ENCODE peak calls at places on chromosomes 2 and 18, in eight cellular contexts. N, R, A, Z, G, W, S and U are unnamed samples.
A peak's percentile ranks its signal among the peaks of the same experiment; 100 is the strongest.

GRCh38 chr2:66189598-66189997 is 245.3 kb upstream of the MEIS1 start:
- DNase-seq in G (no peak), Z (no peak), S (no peak), N (peak; percentile 9), R (no peak), A (no peak), W (no peak), U (no peak)

GRCh38 chr2:43228782-43229659 is 2.6 kb upstream of the ZFP36L2 start:
- DNase-seq in A (no peak), W (no peak), R (no peak), Z (no peak), G (no peak), S (peak; percentile 11), N (peak; percentile 30), U (no peak)

GRCh38 chr2:12674644-12675328 is 42.0 kb upstream of the TRIB2 start:
- DNase-seq in G (no peak), N (no peak), Z (no peak), S (no peak), A (no peak), W (no peak), R (no peak), U (no peak)

GRCh38 chr2:99698896-99699295 is 209.1 kb upstream of the REV1 start:
- DNase-seq in W (no peak), Z (no peak), N (peak; percentile 68), R (no peak), A (no peak), G (no peak), S (no peak), U (no peak)

GRCh38 chr2:11288431-11288830 is 56.0 kb downstream of the ROCK2 start:
- DNase-seq in W (no peak), Z (no peak), R (no peak), N (no peak), G (no peak), A (no peak), S (peak; percentile 36), U (no peak)

GRCh38 chr2:1051585-1051984 is 100.9 kb downstream of the SNTG2 start:
- DNase-seq in Z (no peak), N (no peak), S (no peak), W (no peak), G (no peak), A (no peak), R (no peak), U (no peak)

GRCh38 chr2:109710505-109711229 is 83.4 kb upstream of the RGPD5 start:
- DNase-seq in N (no peak), A (no peak), Z (no peak), G (no peak), W (no peak), R (no peak), S (no peak), U (peak; percentile 32)

GRCh38 chr2:193349642-193350041 is 1154.9 kb upstream of the TMEFF2 start:
- DNase-seq in G (no peak), A (no peak), S (no peak), Z (no peak), W (no peak), R (no peak), N (no peak), U (no peak)

GRCh38 chr2:212892193-212892592 is 259.2 kb downstream of the IKZF2 start:
- DNase-seq in Z (no peak), W (no peak), S (peak; percentile 60), N (peak; percentile 63), A (no peak), G (no peak), R (no peak), U (no peak)

GRCh38 chr2:108927936-108928659 is 60.9 kb downstream of the EDAR start:
- DNase-seq in W (peak; percentile 49), S (peak; percentile 51), Z (no peak), A (no peak), R (no peak), N (peak; percentile 79), G (no peak), U (no peak)

GRCh38 chr2:177078416-177078815 is 134.2 kb upstream of the HNRNPA3 start:
- DNase-seq in S (no peak), G (no peak), Z (no peak), W (no peak), A (peak; percentile 71), N (peak; percentile 73), R (no peak), U (peak; percentile 87)

GRCh38 chr2:169001116-169001815 is 29.9 kb downstream of the ABCB11 start:
- DNase-seq in G (no peak), Z (no peak), S (peak; percentile 88), W (no peak), A (no peak), R (no peak), N (no peak), U (no peak)

GRCh38 chr2:75667884-75668283 is 21.3 kb downstream of the MRPL19 start:
- DNase-seq in Z (no peak), G (no peak), R (no peak), N (no peak), A (no peak), S (no peak), W (no peak), U (no peak)

GRCh38 chr2:199629301-199629700 is 171.6 kb upstream of the SATB2 start:
- DNase-seq in R (no peak), S (no peak), Z (no peak), A (no peak), N (no peak), G (no peak), W (no peak), U (no peak)

GRCh38 chr2:183541766-183542165 is 417.5 kb downstream of the NUP35 start:
- DNase-seq in Z (no peak), R (no peak), S (no peak), N (peak; percentile 12), G (no peak), A (no peak), W (peak; percentile 74), U (no peak)

GRCh38 chr2:84931384-84931821 is 25.9 kb downstream of the TMSB10 start:
- DNase-seq in N (no peak), R (no peak), W (no peak), Z (no peak), G (no peak), A (no peak), S (no peak), U (no peak)

GRCh38 chr2:220163486-220163885 is 536.1 kb downstream of the SLC4A3 start:
- DNase-seq in R (no peak), Z (no peak), W (no peak), S (no peak), N (peak; percentile 36), G (no peak), A (no peak), U (no peak)

GRCh38 chr2:40101076-40101688 is 322.1 kb upstream of the THUMPD2 start:
- DNase-seq in R (no peak), N (peak; percentile 89), A (no peak), Z (no peak), W (no peak), S (no peak), G (peak; percentile 55), U (no peak)

GRCh38 chr18:77132369-77133050 is at the start of gene MBP:
- DNase-seq in A (peak; percentile 81), R (peak; percentile 50), S (no peak), W (peak; percentile 92), G (no peak), Z (no peak), N (peak; percentile 45), U (peak; percentile 94)

GRCh38 chr2:184596819-184597411 is 1.4 kb upstream of the ZNF804A start:
- DNase-seq in Z (no peak), R (no peak), W (no peak), A (no peak), G (peak; percentile 28), N (peak; percentile 69), S (peak; percentile 54), U (no peak)

GRCh38 chr18:28150925-28151324 is 26.0 kb downstream of the CDH2 start:
- DNase-seq in A (no peak), W (no peak), S (no peak), R (no peak), G (no peak), Z (no peak), N (no peak), U (no peak)

GRCh38 chr2:238744951-238745350 is 102.9 kb upstream of the TWIST2 start:
- DNase-seq in S (no peak), G (no peak), A (no peak), R (no peak), N (no peak), Z (no peak), W (no peak), U (no peak)
- H3K4me3 ChIP-seq in S (no peak overlapping the region), G (no peak overlapping the region), A (no peak overlapping the region), R (no peak overlapping the region), N (no peak overlapping the region), Z (no peak overlapping the region), W (no peak overlapping the region), U (no peak overlapping the region)

DNA sequence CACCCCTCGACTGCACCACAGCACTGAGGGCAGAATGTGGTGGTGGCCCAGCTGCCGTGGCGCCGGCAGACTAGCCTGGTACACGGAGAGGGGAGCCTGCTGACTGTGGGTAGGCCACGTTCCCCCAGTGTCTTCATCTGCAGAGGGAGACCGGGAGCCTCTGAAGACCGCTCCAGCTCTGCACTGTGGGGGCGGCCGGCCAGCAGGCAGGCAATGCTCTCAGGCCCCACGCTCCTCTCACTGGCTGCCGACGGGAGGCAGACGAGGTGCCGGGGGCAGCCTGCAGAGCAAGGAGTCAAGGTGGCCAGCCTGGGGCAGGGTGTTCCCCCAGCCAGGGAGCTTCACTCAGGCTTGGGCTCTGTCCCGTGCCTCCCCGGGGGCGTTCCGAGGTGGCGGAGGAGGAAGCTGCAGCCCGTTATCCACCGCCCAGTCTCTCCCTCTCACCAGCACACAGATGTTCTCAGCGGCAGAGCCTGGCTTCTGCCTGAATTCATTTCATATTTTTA is 88.0 kb downstream of the HDAC4 start:
- DNase-seq in G (no peak), R (peak; percentile 27), A (peak; percentile 79), S (no peak), W (no peak), Z (no peak), N (peak; percentile 53), U (no peak)
- H3K4me3 ChIP-seq in G (no peak overlapping the region), R (peak overlapping the region; percentile 7), A (peak overlapping the region; percentile 49), S (no peak overlapping the region), W (no peak overlapping the region), Z (peak overlapping the region; percentile 21), N (no peak overlapping the region), U (no peak overlapping the region)

GRCh38 chr2:88753833-88754584 is 62.5 kb downstream of the RPIA start:
- DNase-seq in R (no peak), W (no peak), G (no peak), S (peak; percentile 22), N (no peak), A (no peak), Z (no peak), U (no peak)
- H3K4me3 ChIP-seq in R (no peak overlapping the region), W (no peak overlapping the region), G (no peak overlapping the region), S (no peak overlapping the region), N (no peak overlapping the region), A (no peak overlapping the region), Z (no peak overlapping the region), U (no peak overlapping the region)

GRCh38 chr2:119349289-119349688 is 17.3 kb downstream of the C2orf76 start:
- DNase-seq in S (no peak), G (no peak), N (no peak), R (no peak), W (no peak), A (no peak), Z (no peak), U (no peak)

GRCh38 chr2:119354860-119355259 is 11.8 kb downstream of the C2orf76 start:
- DNase-seq in Z (no peak), N (no peak), G (no peak), S (no peak), W (no peak), A (no peak), R (no peak), U (no peak)

GRCh38 chr2:119350311-119350998 is 16.2 kb downstream of the C2orf76 start:
- DNase-seq in R (no peak), W (no peak), S (no peak), A (no peak), N (no peak), G (no peak), Z (no peak), U (no peak)

GRCh38 chr2:119352357-119352756 is 14.3 kb downstream of the C2orf76 start:
- DNase-seq in S (no peak), W (no peak), N (no peak), Z (no peak), G (no peak), R (peak; percentile 55), A (no peak), U (no peak)
- H3K4me3 ChIP-seq in S (no peak overlapping the region), W (no peak overlapping the region), N (no peak overlapping the region), Z (peak overlapping the region; percentile 18), G (no peak overlapping the region), R (no peak overlapping the region), A (no peak overlapping the region), U (no peak overlapping the region)